ENCODE peak calls at places on chromosomes 16 and 17, in six cellular contexts. L is neuronal stem cell, F is IMR-90, V is mesenchymal stem cell, W is H1, X is trophoblast cell. G is an unnamed sample.

GRCh38 chr17:35871415-35871814 is 2.7 kb upstream of the HEATR9 start:
- DNase-seq in L (no peak), F (no peak), V (no peak), W (no peak), X (no peak), G (peak; percentile 69)

GRCh38 chr17:78294776-78295175 is 63.3 kb downstream of the TMEM235 start:
- DNase-seq in L (no peak), F (peak; percentile 54), V (peak; percentile 38), W (no peak), X (no peak), G (no peak)

GRCh38 chr17:77308768-77309726 is 168.3 kb downstream of the SEC14L1 start:
- DNase-seq in L (no peak), F (peak; percentile 74), V (peak; percentile 83), W (no peak), X (no peak), G (no peak)

GRCh38 chr17:8466466-8466865 is 30.8 kb downstream of the NDEL1 start:
- DNase-seq in L (no peak), F (peak; percentile 56), V (no peak), W (no peak), X (no peak), G (no peak)

GRCh38 chr16:67801889-67802288 is 4.5 kb downstream of the RANBP10 start:
- DNase-seq in L (no peak), F (no peak), V (no peak), W (no peak), X (no peak), G (no peak)

GRCh38 chr16:67966549-67967182 is 1.8 kb downstream of the SLC12A4 start:
- DNase-seq in L (no peak), F (no peak), V (peak; percentile 35), W (no peak), X (peak; percentile 33), G (peak; percentile 88)

GRCh38 chr16:53209489-53209888 is 154.7 kb downstream of the CHD9 start:
- DNase-seq in L (no peak), F (no peak), V (no peak), W (no peak), X (no peak), G (no peak)

GRCh38 chr17:55634702-55635101 is 88.0 kb downstream of the TMEM100 start:
- DNase-seq in L (no peak), F (no peak), V (no peak), W (no peak), X (no peak), G (no peak)

GRCh38 chr16:79599256-79599836 is 1.2 kb downstream of the MAF start:
- DNase-seq in L (no peak), F (no peak), V (no peak), W (peak; percentile 69), X (peak; percentile 30), G (peak; percentile 47)

GRCh38 chr17:76034433-76035185 is 7.5 kb upstream of the EVPL start:
- DNase-seq in L (no peak), F (no peak), V (no peak), W (no peak), X (no peak), G (no peak)

GRCh38 chr17:18946536-18946935 is 5.4 kb upstream of the SLC5A10 start:
- DNase-seq in L (no peak), F (peak; percentile 19), V (no peak), W (no peak), X (peak; percentile 99), G (peak; percentile 35)

GRCh38 chr16:12132290-12132689 is 155.8 kb downstream of the SNX29 start:
- DNase-seq in L (no peak), F (peak; percentile 80), V (peak; percentile 86), W (no peak), X (no peak), G (no peak)

GRCh38 chr17:31877341-31877740 is 18.3 kb upstream of the COPRS start:
- DNase-seq in L (no peak), F (no peak), V (no peak), W (no peak), X (no peak), G (no peak)

GRCh38 chr17:3222505-3222904 is 15.0 kb downstream of the OR1A1 start:
- DNase-seq in L (no peak), F (no peak), V (no peak), W (no peak), X (no peak), G (no peak)

GRCh38 chr16:27326738-27327585 is 13.2 kb downstream of the IL4R start:
- DNase-seq in L (no peak), F (peak; percentile 97), V (peak; percentile 99), W (peak; percentile 88), X (peak; percentile 90), G (peak; percentile 96)

GRCh38 chr16:75053791-75054555 is 55.1 kb downstream of the ZNRF1 start:
- DNase-seq in L (no peak), F (no peak), V (no peak), W (no peak), X (no peak), G (no peak)

GRCh38 chr17:28521296-28522085 is 15.3 kb downstream of the FOXN1 start:
- DNase-seq in L (no peak), F (no peak), V (no peak), W (peak; percentile 62), X (no peak), G (peak; percentile 77)

GRCh38 chr17:7858487-7858832 is 657 bp downstream of the CYB5D1 start:
- DNase-seq in L (peak; percentile 56), F (peak; percentile 44), V (peak; percentile 79), W (no peak), X (no peak), G (peak; percentile 80)

GRCh38 chr16:90046122-90046970 is 27.1 kb upstream of the DBNDD1 start:
- DNase-seq in L (no peak), F (no peak), V (no peak), W (no peak), X (no peak), G (peak; percentile 96)

GRCh38 chr16:50699345-50700159 is 6.1 kb downstream of the NOD2 start:
- DNase-seq in L (no peak), F (peak; percentile 12), V (peak; percentile 1), W (no peak), X (no peak), G (no peak)

GRCh38 chr16:12419987-12420386 is 383.7 kb downstream of the CPPED1 start:
- DNase-seq in L (no peak), F (no peak), V (no peak), W (no peak), X (no peak), G (no peak)

GRCh38 chr17:73269329-73269615 is 7.6 kb upstream of the CPSF4L start:
- DNase-seq in L (no peak), F (no peak), V (no peak), W (no peak), X (no peak), G (no peak)

GRCh38 chr17:73272906-73273218 is 11.2 kb upstream of the CPSF4L start:
- DNase-seq in L (no peak), F (no peak), V (no peak), W (no peak), X (no peak), G (peak; percentile 25)

GRCh38 chr17:73269791-73270190 is 8.1 kb upstream of the CPSF4L start:
- DNase-seq in L (no peak), F (no peak), V (no peak), W (no peak), X (no peak), G (no peak)

GRCh38 chr17:73268582-73269328 is 7.1 kb upstream of the CPSF4L start:
- DNase-seq in L (no peak), F (no peak), V (no peak), W (no peak), X (no peak), G (no peak)

GRCh38 chr17:73271078-73271477 is 9.4 kb upstream of the CPSF4L start:
- DNase-seq in L (no peak), F (no peak), V (no peak), W (no peak), X (no peak), G (no peak)
- H2AFZ ChIP-seq in L (peak overlapping the region; percentile 51), F (no peak overlapping the region), V (no peak overlapping the region), W (peak overlapping the region; percentile 30), X (no peak overlapping the region), G (no peak overlapping the region)

DNA sequence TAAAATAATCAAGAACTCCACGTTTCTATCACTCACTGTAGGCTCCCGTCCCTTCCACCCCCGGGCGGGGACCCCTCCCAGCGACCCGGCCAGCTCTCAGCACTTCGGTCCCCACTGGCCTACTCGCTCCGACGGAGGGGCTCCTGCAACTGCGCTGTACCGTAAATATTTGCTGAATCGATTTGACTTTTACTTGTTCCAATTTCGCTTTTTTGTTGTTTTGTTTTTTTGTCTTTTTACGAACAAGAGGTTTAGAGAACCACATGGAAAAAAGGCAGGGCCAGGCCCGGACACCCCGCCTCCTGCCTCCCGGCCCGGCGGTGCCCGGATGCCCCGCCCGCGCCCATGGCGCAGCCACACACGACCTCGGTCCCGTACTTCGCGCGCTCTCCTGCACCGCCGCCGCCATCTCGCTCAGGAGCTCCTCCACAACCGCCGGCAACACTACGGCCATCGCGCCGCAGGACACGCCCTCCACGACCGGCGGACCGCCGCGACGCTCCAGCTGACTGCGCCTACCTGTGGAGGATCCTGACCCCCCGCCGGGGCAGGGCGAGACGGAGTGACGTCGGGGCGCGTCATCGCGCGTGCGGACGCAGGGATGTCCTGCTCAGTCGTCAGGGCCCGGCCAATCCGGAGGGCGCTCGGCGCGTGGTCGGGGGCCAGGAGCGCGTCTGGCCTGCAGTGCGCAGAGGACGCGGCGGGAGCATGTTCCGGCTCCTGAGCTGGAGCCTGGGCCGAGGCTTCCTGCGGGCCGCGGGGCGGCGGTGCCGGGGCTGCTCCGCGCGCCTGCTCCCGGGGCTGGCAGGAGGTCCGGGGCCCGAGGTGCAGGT is at the start of the genes TTC19 and ZSWIM7:
- DNase-seq in L (peak; percentile 92), F (peak; percentile 94), V (peak; percentile 94), W (peak; percentile 99), X (peak; percentile 96), G (peak; percentile 99)
- H4K8ac ChIP-seq in L (peak within 1 kb of the TSS; percentile 21), F (peak within 1 kb of the TSS; percentile 98), V (peak within 1 kb of the TSS; percentile 100), W (peak within 1 kb of the TSS; percentile 97), X (peak within 1 kb of the TSS; percentile 83), G (no peak within 1 kb of the TSS)

GRCh38 chr17:66349549-66350245 is 47.3 kb downstream of the PRKCA start:
- DNase-seq in L (no peak), F (no peak), V (no peak), W (no peak), X (no peak), G (no peak)
- H2AK5ac ChIP-seq in L (no peak overlapping the region), F (peak overlapping the region; percentile 59), V (peak overlapping the region; percentile 50), W (no peak overlapping the region), X (no peak overlapping the region), G (no peak overlapping the region)

DNA sequence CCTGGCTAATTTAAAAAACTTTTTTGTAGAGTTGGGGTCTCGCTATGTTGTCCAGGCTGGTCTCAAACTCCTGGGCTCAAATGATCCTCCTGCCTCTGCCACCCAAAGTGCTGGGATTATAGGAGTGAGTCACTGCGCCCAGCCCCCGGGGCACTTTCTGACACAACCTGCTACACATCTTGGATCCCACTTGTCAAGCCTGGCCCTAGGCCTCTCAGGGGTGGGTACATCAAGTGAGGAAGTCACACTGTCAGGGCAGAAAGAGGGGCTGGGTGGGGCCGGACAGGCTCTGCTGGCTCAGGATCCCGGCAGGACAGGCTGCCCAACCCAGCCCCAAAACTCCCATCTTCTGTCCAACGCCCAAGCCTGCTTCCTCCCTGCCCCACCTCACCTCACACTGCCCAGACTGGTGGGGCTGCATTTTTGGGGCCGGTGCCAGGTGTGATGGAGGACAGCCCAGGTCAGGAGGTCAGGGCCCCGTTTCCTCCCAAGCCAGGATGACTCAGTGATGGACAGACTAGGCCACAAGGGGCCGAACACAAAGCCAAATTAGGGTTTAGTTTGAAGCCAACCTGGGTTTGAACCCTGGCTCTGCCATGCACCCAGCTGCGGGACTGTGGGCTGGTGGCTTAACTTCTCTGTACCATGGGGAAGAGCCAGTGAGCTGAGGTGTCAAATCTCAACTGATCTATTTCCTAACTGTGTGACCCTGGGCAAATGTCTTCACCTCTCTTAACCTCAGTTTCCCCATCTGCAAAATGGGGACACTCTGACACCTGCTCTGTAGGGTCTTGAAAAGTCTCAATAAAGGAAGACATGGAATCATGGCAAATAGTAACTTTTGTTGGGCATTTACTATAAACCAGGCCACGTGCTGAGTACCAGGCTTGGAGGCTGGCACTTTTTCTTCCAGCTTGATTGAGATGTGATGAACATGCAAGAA is 8.9 kb upstream of the PPL start:
- DNase-seq in L (no peak), F (no peak), V (peak; percentile 62), W (no peak), X (peak; percentile 58), G (no peak)
- H2AFZ ChIP-seq in L (no peak overlapping the region), F (peak overlapping the region; percentile 60), V (no peak overlapping the region), W (no peak overlapping the region), X (no peak overlapping the region), G (no peak overlapping the region)

G was measured in H9.